ENCODE peak calls at places on chromosome 18, in seven cellular contexts. D, J, G, U, L, B and T are unnamed samples.

GRCh38 chr18:79182047-79182713 is 113.0 kb downstream of the ATP9B start:
- DNase-seq in D (no peak), J (no peak), G (no peak), U (no peak), L (no peak), B (no peak), T (no peak)

GRCh38 chr18:34158881-34159690 is 65.6 kb downstream of the NOL4 start:
- DNase-seq in D (no peak), J (peak; percentile 48), G (no peak), U (peak; percentile 87), L (no peak), B (no peak), T (no peak)

GRCh38 chr18:45008694-45009372 is 328.1 kb downstream of the SETBP1 start:
- DNase-seq in D (no peak), J (no peak), G (no peak), U (no peak), L (no peak), B (no peak), T (no peak)

GRCh38 chr18:74635202-74635969 is 37.7 kb downstream of the ZNF407 start:
- DNase-seq in D (no peak), J (no peak), G (no peak), U (no peak), L (no peak), B (no peak), T (no peak)

GRCh38 chr18:63236990-63237389 is 82.6 kb downstream of the BCL2 start:
- DNase-seq in D (no peak), J (peak; percentile 73), G (no peak), U (no peak), L (no peak), B (peak; percentile 25), T (no peak)

GRCh38 chr18:2089416-2089815 is 481.9 kb downstream of the METTL4 start:
- DNase-seq in D (no peak), J (no peak), G (no peak), U (no peak), L (no peak), B (no peak), T (no peak)

GRCh38 chr18:27860701-27861107 is 316.2 kb downstream of the CDH2 start:
- DNase-seq in D (peak; percentile 65), J (no peak), G (no peak), U (no peak), L (peak; percentile 39), B (peak; percentile 19), T (no peak)

GRCh38 chr18:68960355-68960754 is 162.5 kb downstream of the CCDC102B start:
- DNase-seq in D (no peak), J (no peak), G (no peak), U (no peak), L (no peak), B (no peak), T (no peak)

GRCh38 chr18:78972385-78972918 is 7.2 kb upstream of the SALL3 start:
- DNase-seq in D (no peak), J (no peak), G (no peak), U (no peak), L (no peak), B (no peak), T (no peak)

GRCh38 chr18:36766836-36767235 is 62.0 kb downstream of the TPGS2 start:
- DNase-seq in D (no peak), J (no peak), G (no peak), U (no peak), L (no peak), B (no peak), T (no peak)

GRCh38 chr18:25005602-25006375 is 346.2 kb downstream of the ZNF521 start:
- DNase-seq in D (peak; percentile 83), J (no peak), G (peak; percentile 54), U (no peak), L (no peak), B (no peak), T (no peak)

GRCh38 chr18:7950380-7951143 is 383.4 kb downstream of the PTPRM start:
- DNase-seq in D (peak; percentile 22), J (no peak), G (no peak), U (no peak), L (peak; percentile 60), B (no peak), T (no peak)

GRCh38 chr18:69992776-69993175 is 45.1 kb upstream of the CD226 start:
- DNase-seq in D (peak; percentile 35), J (no peak), G (no peak), U (no peak), L (no peak), B (no peak), T (no peak)

GRCh38 chr18:74115046-74115445 is 32.6 kb downstream of the FBXO15 start:
- DNase-seq in D (peak; percentile 54), J (no peak), G (no peak), U (no peak), L (peak; percentile 4), B (no peak), T (no peak)

GRCh38 chr18:79361766-79362522 is 33.8 kb upstream of the NFATC1 start:
- DNase-seq in D (no peak), J (no peak), G (no peak), U (no peak), L (peak; percentile 28), B (no peak), T (no peak)

GRCh38 chr18:6920099-6920955 is 190.8 kb downstream of the ARHGAP28 start:
- DNase-seq in D (peak; percentile 66), J (no peak), G (peak; percentile 18), U (peak; percentile 62), L (peak; percentile 47), B (no peak), T (peak; percentile 11)

GRCh38 chr18:28581503-28582169 is 404.7 kb upstream of the CDH2 start:
- DNase-seq in D (no peak), J (no peak), G (no peak), U (no peak), L (no peak), B (no peak), T (no peak)

GRCh38 chr18:5556317-5556974 is 12.6 kb upstream of the EPB41L3 start:
- DNase-seq in D (peak; percentile 29), J (peak; percentile 60), G (peak; percentile 40), U (no peak), L (no peak), B (no peak), T (no peak)

GRCh38 chr18:75384144-75384543 is 43.4 kb downstream of the SMIM21 start:
- DNase-seq in D (no peak), J (no peak), G (no peak), U (no peak), L (no peak), B (no peak), T (no peak)

GRCh38 chr18:62999921-63000320 is 284.6 kb downstream of the PHLPP1 start:
- DNase-seq in D (no peak), J (no peak), G (no peak), U (no peak), L (no peak), B (no peak), T (no peak)

GRCh38 chr18:21074336-21075323 is 37.0 kb downstream of the ROCK1 start:
- DNase-seq in D (no peak), J (no peak), G (no peak), U (no peak), L (no peak), B (no peak), T (no peak)

GRCh38 chr18:2412261-2412660 is 159.0 kb downstream of the METTL4 start:
- DNase-seq in D (no peak), J (no peak), G (no peak), U (no peak), L (no peak), B (no peak), T (no peak)

GRCh38 chr18:48948112-48949050 is 2.4 kb downstream of the SMAD7 start:
- DNase-seq in D (no peak), J (peak; percentile 75), G (peak; percentile 65), U (peak; percentile 59), L (no peak), B (peak; percentile 57), T (no peak)

GRCh38 chr18:48949051-48949605 is 1.6 kb downstream of the SMAD7 start:
- DNase-seq in D (no peak), J (peak; percentile 74), G (no peak), U (no peak), L (no peak), B (peak; percentile 69), T (no peak)

GRCh38 chr18:48951448-48952286 is 902 bp upstream of the SMAD7 start:
- DNase-seq in D (peak; percentile 93), J (peak; percentile 94), G (peak; percentile 81), U (peak; percentile 82), L (no peak), B (peak; percentile 91), T (no peak)

GRCh38 chr18:48950536-48951447 is at the start of gene SMAD7:
- DNase-seq in D (no peak), J (no peak), G (no peak), U (no peak), L (no peak), B (no peak), T (no peak)

GRCh38 chr18:48949606-48950535 is 894 bp downstream of the SMAD7 start:
- DNase-seq in D (no peak), J (peak; percentile 68), G (no peak), U (peak; percentile 75), L (no peak), B (no peak), T (no peak)
- TF ChIP-seq CTCF in D (peak; percentile 7), J (peak; percentile 43), G (peak; percentile 8), U (no peak), L (no peak), B (peak; percentile 23), T (no peak)

DNA sequence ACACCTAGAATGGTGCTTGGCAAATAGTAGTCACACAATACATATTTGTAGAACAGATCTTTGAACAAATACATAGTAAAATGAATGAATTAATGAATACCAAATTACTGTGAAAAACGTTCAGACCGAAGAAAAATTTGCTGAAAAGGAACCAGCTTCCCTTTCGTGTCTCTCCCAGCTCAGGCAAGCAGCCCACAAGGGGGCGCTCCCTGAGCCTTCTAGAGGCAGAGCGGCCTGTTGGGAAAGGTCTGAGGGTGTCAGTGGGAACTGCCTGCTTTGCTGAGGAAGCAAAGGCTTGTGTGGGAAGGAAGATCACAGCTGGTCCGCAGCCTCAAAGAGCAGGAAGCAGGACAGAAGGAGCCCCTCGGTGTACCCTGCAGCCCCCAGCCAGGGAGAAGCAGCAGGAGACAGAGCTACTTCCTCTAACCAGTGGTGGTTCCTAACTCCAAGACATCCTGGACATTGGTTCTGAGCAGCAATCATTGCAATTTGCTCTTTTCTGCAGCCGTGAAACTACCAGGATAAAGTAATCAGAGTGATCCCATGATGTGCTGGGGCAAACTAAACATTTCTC is 231.1 kb downstream of the ANKRD30B start:
- DNase-seq in D (peak; percentile 54), J (no peak), G (peak; percentile 18), U (peak; percentile 88), L (no peak), B (no peak), T (no peak)
- TF ChIP-seq CTCF in D (peak; percentile 57), J (peak; percentile 16), G (peak; percentile 80), U (peak; percentile 69), L (peak; percentile 38), B (peak; percentile 40), T (no peak)

GRCh38 chr18:47263197-47263827 is 11.9 kb upstream of the SKOR2 start:
- DNase-seq in D (peak; percentile 26), J (no peak), G (no peak), U (peak; percentile 75), L (no peak), B (no peak), T (no peak)
- TF ChIP-seq CTCF in D (peak; percentile 49), J (no peak), G (peak; percentile 29), U (peak; percentile 48), L (peak; percentile 6), B (no peak), T (peak; percentile 44)

DNA sequence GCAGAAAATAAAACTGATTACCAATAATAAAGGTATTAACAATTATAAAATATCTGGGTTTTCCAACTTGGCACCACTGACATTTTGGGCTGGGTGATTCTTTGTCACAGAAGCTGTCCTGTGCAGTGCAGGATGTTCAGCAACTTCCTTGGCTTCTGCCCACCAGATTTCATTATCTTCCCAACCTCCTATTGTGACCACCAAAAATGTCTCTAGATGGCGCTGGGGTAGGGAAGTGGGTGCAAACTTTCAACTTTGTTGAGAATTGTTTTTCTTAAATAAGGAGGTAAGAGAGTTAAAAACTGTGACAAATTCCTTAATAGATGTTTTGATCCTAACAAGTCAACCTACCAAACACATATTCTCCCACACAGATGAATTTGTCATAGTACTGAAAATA is 90.1 kb downstream of the GAREM1 start:
- DNase-seq in D (no peak), J (no peak), G (no peak), U (no peak), L (no peak), B (no peak), T (no peak)
- TF ChIP-seq CTCF in D (no peak), J (no peak), G (no peak), U (no peak), L (no peak), B (no peak), T (no peak)